ENCODE peak calls at places on chromosomes 12 and 14, in nine cellular contexts. Z, L, O, H, C, D, W, V and I are unnamed samples.
A peak's percentile ranks its signal among the peaks of the same experiment; 100 is the strongest.

GRCh38 chr14:22848391-22849164 is 12.2 kb downstream of the MMP14 start:
- DNase-seq in Z (peak; percentile 98), L (no peak), O (no peak), H (no peak), C (no peak), D (no peak), W (peak; percentile 58), V (peak; percentile 35), I (peak; percentile 98)

GRCh38 chr14:95222870-95223398 is 65.6 kb upstream of the DICER1 start:
- DNase-seq in Z (peak; percentile 89), L (no peak), O (no peak), H (no peak), C (no peak), D (no peak), W (no peak), V (peak; percentile 48), I (peak; percentile 23)

GRCh38 chr14:102930753-102931579 is 8.5 kb downstream of the AMN start:
- DNase-seq in Z (peak; percentile 47), L (peak; percentile 91), O (no peak), H (no peak), C (no peak), D (no peak), W (peak; percentile 49), V (peak; percentile 30), I (peak; percentile 44)

GRCh38 chr14:99716850-99717681 is 33.0 kb downstream of the CYP46A1 start:
- DNase-seq in Z (no peak), L (no peak), O (no peak), H (no peak), C (no peak), D (no peak), W (peak; percentile 21), V (no peak), I (no peak)

GRCh38 chr12:19953734-19954133 is 414.6 kb upstream of the PDE3A start:
- DNase-seq in Z (no peak), L (no peak), O (no peak), H (no peak), C (no peak), D (no peak), W (no peak), V (no peak), I (no peak)

GRCh38 chr12:121796855-121797751 is 3.6 kb upstream of the RHOF start:
- DNase-seq in Z (peak; percentile 85), L (no peak), O (no peak), H (no peak), C (peak; percentile 94), D (peak; percentile 97), W (peak; percentile 97), V (peak; percentile 99), I (peak; percentile 93)

GRCh38 chr14:103067231-103067954 is 10.0 kb upstream of the CDC42BPB start:
- DNase-seq in Z (peak; percentile 80), L (no peak), O (no peak), H (no peak), C (no peak), D (no peak), W (no peak), V (peak; percentile 83), I (peak; percentile 65)

GRCh38 chr12:53328043-53328435 is 6.6 kb upstream of the AAAS start:
- DNase-seq in Z (no peak), L (no peak), O (no peak), H (no peak), C (no peak), D (no peak), W (no peak), V (no peak), I (no peak)

GRCh38 chr12:76558684-76559276 is 791 bp downstream of the OSBPL8 start:
- DNase-seq in Z (peak; percentile 27), L (peak; percentile 95), O (peak; percentile 81), H (peak; percentile 83), C (peak; percentile 75), D (peak; percentile 53), W (peak; percentile 80), V (peak; percentile 55), I (peak; percentile 56)

GRCh38 chr14:51368721-51369163 is 128.7 kb downstream of the TMX1 start:
- DNase-seq in Z (peak; percentile 95), L (no peak), O (no peak), H (no peak), C (no peak), D (no peak), W (no peak), V (no peak), I (peak; percentile 93)

GRCh38 chr12:7188557-7189397 is 709 bp upstream of the PEX5 start:
- DNase-seq in Z (peak; percentile 74), L (peak; percentile 78), O (peak; percentile 44), H (peak; percentile 57), C (peak; percentile 81), D (peak; percentile 48), W (peak; percentile 80), V (peak; percentile 70), I (peak; percentile 68)

GRCh38 chr12:47755655-47756562 is 2.8 kb downstream of the RAPGEF3 start:
- DNase-seq in Z (no peak), L (no peak), O (no peak), H (no peak), C (no peak), D (no peak), W (peak; percentile 62), V (peak; percentile 75), I (no peak)

GRCh38 chr12:106978035-106978800 is 8.7 kb downstream of the MTERF2 start:
- DNase-seq in Z (peak; percentile 47), L (no peak), O (no peak), H (no peak), C (peak; percentile 43), D (peak; percentile 49), W (no peak), V (peak; percentile 80), I (no peak)

GRCh38 chr12:59357811-59358210 is 238.0 kb upstream of the SLC16A7 start:
- DNase-seq in Z (no peak), L (no peak), O (no peak), H (no peak), C (peak; percentile 5), D (no peak), W (no peak), V (no peak), I (peak; percentile 7)

GRCh38 chr14:64040044-64040443 is 187.2 kb downstream of the SYNE2 start:
- DNase-seq in Z (peak; percentile 40), L (no peak), O (no peak), H (no peak), C (no peak), D (no peak), W (no peak), V (no peak), I (no peak)

GRCh38 chr14:37824936-37825698 is 229.7 kb downstream of the TTC6 start:
- DNase-seq in Z (no peak), L (no peak), O (no peak), H (no peak), C (no peak), D (no peak), W (no peak), V (no peak), I (no peak)

GRCh38 chr12:100211698-100212097 is 11.1 kb downstream of the ACTR6 start:
- DNase-seq in Z (no peak), L (no peak), O (no peak), H (no peak), C (no peak), D (no peak), W (no peak), V (no peak), I (no peak)

GRCh38 chr12:100216337-100216736 is 15.7 kb downstream of the ACTR6 start:
- DNase-seq in Z (no peak), L (no peak), O (no peak), H (no peak), C (no peak), D (no peak), W (no peak), V (no peak), I (no peak)

GRCh38 chr12:100214518-100214917 is 13.9 kb downstream of the ACTR6 start:
- DNase-seq in Z (no peak), L (no peak), O (no peak), H (no peak), C (no peak), D (no peak), W (no peak), V (no peak), I (no peak)

GRCh38 chr12:100213016-100213891 is 12.6 kb downstream of the ACTR6 start:
- DNase-seq in Z (no peak), L (no peak), O (no peak), H (no peak), C (no peak), D (no peak), W (no peak), V (no peak), I (no peak)

DNA sequence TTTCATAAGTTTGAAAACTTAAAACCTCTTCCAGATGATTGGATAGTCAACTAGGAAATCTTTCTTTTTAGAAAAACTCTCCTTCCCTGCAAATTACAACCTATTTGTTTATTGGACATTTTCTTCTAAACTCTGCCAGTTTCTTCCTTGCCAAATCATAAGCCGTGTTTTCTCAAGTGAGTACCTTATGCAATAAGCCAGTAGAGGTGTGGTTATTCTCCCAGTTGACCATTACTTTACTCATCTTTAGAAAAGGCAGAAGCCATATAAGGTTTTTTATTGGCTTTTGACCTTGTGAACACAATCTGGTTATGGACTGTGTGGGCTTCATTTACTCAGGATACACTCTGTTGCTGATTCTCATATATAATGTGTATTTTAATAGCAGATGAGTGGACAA is 14.6 kb downstream of the ACTR6 start:
- DNase-seq in Z (peak; percentile 49), L (no peak), O (no peak), H (no peak), C (no peak), D (no peak), W (no peak), V (no peak), I (no peak)
- H3K4me3 ChIP-seq in Z (no peak overlapping the region), L (no peak overlapping the region), O (no peak overlapping the region), H (no peak overlapping the region), C (no peak overlapping the region), D (no peak overlapping the region), W (no peak overlapping the region), V (no peak overlapping the region), I (no peak overlapping the region)

GRCh38 chr12:118120579-118121363 is 15.2 kb upstream of the PEBP1 start:
- DNase-seq in Z (peak; percentile 67), L (peak; percentile 80), O (peak; percentile 52), H (peak; percentile 42), C (peak; percentile 86), D (peak; percentile 75), W (peak; percentile 81), V (peak; percentile 89), I (peak; percentile 50)
- H3K4me3 ChIP-seq in Z (no peak overlapping the region), L (no peak overlapping the region), O (no peak overlapping the region), H (peak overlapping the region; percentile 6), C (no peak overlapping the region), D (no peak overlapping the region), W (no peak overlapping the region), V (no peak overlapping the region), I (no peak overlapping the region)

GRCh38 chr12:18567787-18568186 is 170.0 kb downstream of the PLCZ1 start:
- DNase-seq in Z (peak; percentile 20), L (no peak), O (no peak), H (no peak), C (no peak), D (no peak), W (no peak), V (peak; percentile 33), I (no peak)
- H3K4me3 ChIP-seq in Z (no peak overlapping the region), L (no peak overlapping the region), O (no peak overlapping the region), H (no peak overlapping the region), C (no peak overlapping the region), D (no peak overlapping the region), W (no peak overlapping the region), V (no peak overlapping the region), I (no peak overlapping the region)

DNA sequence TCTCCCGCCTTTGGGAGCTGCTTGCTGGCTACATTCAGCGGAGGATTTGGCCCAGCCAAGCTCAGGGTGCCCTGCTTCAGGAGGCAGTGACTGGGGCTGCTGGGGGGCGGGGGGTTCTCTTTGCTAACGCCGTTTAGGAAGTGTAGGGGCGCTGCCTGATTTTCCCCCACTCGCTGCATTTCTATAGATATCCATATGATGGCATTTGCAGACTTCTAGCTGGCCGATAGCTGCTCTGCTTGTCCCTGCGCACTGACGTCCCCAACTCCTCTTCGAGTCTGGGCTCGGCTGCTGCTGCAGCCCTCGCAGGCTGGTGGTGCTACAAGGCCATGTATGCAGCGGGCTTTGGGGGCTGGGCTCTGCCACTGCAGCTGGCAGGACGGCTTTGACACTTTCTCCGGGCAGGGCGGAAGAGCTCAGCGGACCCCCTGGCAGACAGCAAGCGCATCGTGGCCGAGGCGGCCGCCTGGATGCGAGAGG is 3.1 kb downstream of the LRFN5 start:
- DNase-seq in Z (peak; percentile 74), L (no peak), O (no peak), H (no peak), C (peak; percentile 85), D (no peak), W (no peak), V (peak; percentile 33), I (peak; percentile 82)
- H3K4me3 ChIP-seq in Z (peak overlapping the region; percentile 78), L (no peak overlapping the region), O (no peak overlapping the region), H (no peak overlapping the region), C (peak overlapping the region; percentile 20), D (no peak overlapping the region), W (peak overlapping the region; percentile 55), V (no peak overlapping the region), I (peak overlapping the region; percentile 81)